ENCODE peak calls at places on chromosomes 11 and 22, in five cellular contexts. D is GM12878, J is K562, O is H1, V is HepG2. K is an unnamed sample.

GRCh38 chr22:40951795-40952602 is 821 bp downstream of the RBX1 start:
- DNase-seq in D (peak; percentile 33), J (no peak), O (no peak), V (no peak), K (no peak)

GRCh38 chr11:34640050-34640971 is 19.4 kb downstream of the EHF start:
- DNase-seq in D (no peak), J (peak; percentile 41), O (no peak), V (peak; percentile 94), K (no peak)

GRCh38 chr11:104964247-104964646 is 4.1 kb downstream of the CASP4 start:
- DNase-seq in D (no peak), J (no peak), O (no peak), V (no peak), K (no peak)

GRCh38 chr11:9506489-9507343 is 45.9 kb downstream of the ZNF143 start:
- DNase-seq in D (peak; percentile 39), J (peak; percentile 61), O (peak; percentile 86), V (peak; percentile 72), K (peak; percentile 75)

GRCh38 chr11:7688238-7688826 is 15.0 kb upstream of the CYB5R2 start:
- DNase-seq in D (no peak), J (peak; percentile 31), O (no peak), V (peak; percentile 16), K (peak; percentile 12)

GRCh38 chr11:115324569-115325432 is 179.4 kb downstream of the CADM1 start:
- DNase-seq in D (peak; percentile 13), J (peak; percentile 48), O (no peak), V (peak; percentile 70), K (no peak)

GRCh38 chr22:20114506-20115475 is 1.1 kb upstream of the RANBP1 start:
- DNase-seq in D (no peak), J (no peak), O (no peak), V (no peak), K (no peak)

GRCh38 chr11:8693010-8693551 is 10.5 kb downstream of the RPL27A start:
- DNase-seq in D (no peak), J (no peak), O (no peak), V (no peak), K (no peak)

GRCh38 chr22:26848244-26848920 is 191.0 kb downstream of the MIAT start:
- DNase-seq in D (no peak), J (no peak), O (peak; percentile 26), V (no peak), K (no peak)

GRCh38 chr11:26987726-26988125 is 6.2 kb upstream of the FIBIN start:
- DNase-seq in D (no peak), J (no peak), O (no peak), V (no peak), K (no peak)

GRCh38 chr22:44926124-44926475 is 83.7 kb downstream of the PHF21B start:
- DNase-seq in D (no peak), J (no peak), O (no peak), V (no peak), K (no peak)

GRCh38 chr11:33692013-33692504 is 8.6 kb downstream of the C11orf91 start:
- DNase-seq in D (no peak), J (no peak), O (no peak), V (peak; percentile 76), K (peak; percentile 81)

GRCh38 chr11:113904379-113905101 is at the start of gene HTR3B:
- DNase-seq in D (no peak), J (no peak), O (no peak), V (no peak), K (no peak)

GRCh38 chr11:95444309-95445202 is 213.6 kb upstream of the SESN3 start:
- DNase-seq in D (no peak), J (no peak), O (no peak), V (no peak), K (no peak)

GRCh38 chr11:8814209-8814922 is 96.6 kb upstream of the AKIP1 start:
- DNase-seq in D (no peak), J (no peak), O (no peak), V (no peak), K (no peak)

GRCh38 chr11:64296830-64297721 is 3.1 kb upstream of the CATSPERZ start:
- DNase-seq in D (no peak), J (no peak), O (peak; percentile 67), V (no peak), K (no peak)

GRCh38 chr22:49554741-49555140 is 272.9 kb downstream of the BRD1 start:
- DNase-seq in D (no peak), J (no peak), O (peak; percentile 26), V (no peak), K (no peak)

GRCh38 chr22:49553076-49553475 is 274.6 kb downstream of the BRD1 start:
- DNase-seq in D (no peak), J (no peak), O (no peak), V (no peak), K (no peak)

GRCh38 chr22:49553518-49554295 is 274.0 kb downstream of the BRD1 start:
- DNase-seq in D (no peak), J (no peak), O (peak; percentile 39), V (no peak), K (no peak)

GRCh38 chr22:49554296-49554625 is 273.4 kb downstream of the BRD1 start:
- DNase-seq in D (no peak), J (no peak), O (peak; percentile 26), V (no peak), K (no peak)

DNA sequence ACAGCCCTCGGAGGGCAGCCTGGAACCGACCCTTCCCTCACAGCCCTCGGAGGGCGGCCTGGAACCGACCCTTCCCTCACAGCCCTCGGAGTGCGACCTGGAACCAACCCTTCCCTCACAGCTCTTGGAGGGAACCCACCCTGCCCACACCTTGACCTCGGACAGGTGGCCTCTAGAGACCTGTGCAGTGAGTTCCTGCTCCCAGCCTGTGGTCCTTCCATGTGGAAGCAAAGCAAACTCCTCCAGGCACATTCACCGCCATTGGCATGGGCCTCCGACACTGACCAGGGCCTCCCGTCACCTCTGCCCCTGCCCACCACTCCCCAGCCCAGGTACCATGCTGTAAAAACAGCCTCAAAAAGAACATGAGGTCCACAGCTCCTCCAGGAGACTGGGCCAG is 272.1 kb downstream of the BRD1 start:
- DNase-seq in D (no peak), J (no peak), O (peak; percentile 17), V (no peak), K (no peak)
- H4K20me1 ChIP-seq in D (no peaks in the 10 kb centered on the region), J (peaks cover 9% of the 10 kb centered on the region), O (no peaks in the 10 kb centered on the region), V (no peaks in the 10 kb centered on the region), K (no peaks in the 10 kb centered on the region)

DNA sequence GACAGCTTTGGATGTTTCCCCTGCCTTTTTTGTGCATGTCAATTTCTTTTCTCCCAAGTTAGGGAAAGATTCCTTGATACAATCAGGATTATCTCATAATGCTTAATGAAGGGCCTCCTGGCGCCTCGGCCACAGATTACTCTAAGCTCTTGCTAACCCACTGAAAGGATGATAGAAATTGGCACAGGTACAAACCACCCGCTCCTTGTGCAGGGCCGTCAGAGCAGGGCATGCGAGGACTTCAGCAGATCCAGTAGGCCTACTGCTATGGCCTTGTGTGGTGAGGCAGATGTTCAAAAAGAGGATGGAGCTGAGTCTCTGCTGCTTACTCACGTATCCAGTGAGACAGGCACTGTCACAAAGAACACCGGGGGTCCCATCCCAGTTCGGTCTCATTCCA is 83.2 kb downstream of the ISX start:
- DNase-seq in D (no peak), J (no peak), O (no peak), V (no peak), K (no peak)
- TF ChIP-seq SRF in D (no peak), J (no peak), O (no peak), V (no peak), K (no peak)

DNA sequence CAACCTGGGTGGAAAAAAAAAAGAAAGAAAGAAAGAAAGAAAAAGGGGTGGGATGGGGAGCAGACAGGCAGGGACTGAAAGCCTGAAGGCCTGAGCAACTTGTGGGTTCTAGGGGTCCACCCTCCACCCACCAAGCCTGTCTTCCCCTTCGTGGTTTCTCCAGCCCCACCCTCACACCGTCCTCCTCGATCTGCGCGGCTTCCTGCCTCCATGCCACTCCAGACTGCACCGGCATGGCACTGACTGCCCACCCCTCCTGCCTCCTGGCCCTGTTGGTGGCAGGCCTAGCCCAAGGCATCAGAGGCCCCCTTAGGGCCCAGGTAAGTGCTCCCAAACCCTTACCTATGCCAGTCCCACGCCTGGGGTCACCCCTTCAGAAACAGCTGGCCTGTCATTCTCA is at the start of gene CTSW:
- DNase-seq in D (no peak), J (no peak), O (no peak), V (no peak), K (no peak)
- TF ChIP-seq POLR2AphosphoS5 in D (no peak), J (no peak), O (no peak), V (no peak), K (no peak)

DNA sequence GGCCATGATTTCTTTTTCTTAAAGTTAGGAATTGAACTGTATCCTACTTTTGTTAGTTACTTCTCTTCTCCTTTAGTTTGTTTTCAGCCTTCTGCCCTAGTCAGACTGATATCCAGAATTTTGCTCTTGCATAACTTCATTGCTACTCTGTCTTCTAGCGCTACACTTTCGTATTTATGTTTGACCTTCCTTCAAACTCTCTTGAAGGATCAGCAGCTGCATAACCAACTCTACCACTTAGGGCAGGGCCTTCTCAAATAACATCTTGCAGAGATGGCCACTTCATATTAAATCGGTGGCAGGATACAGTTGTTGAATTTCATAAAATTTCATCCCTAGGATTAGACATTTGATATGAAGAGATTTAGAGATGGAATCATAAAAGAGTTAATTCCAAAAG is 43.9 kb downstream of the KDM2A start:
- DNase-seq in D (no peak), J (no peak), O (no peak), V (no peak), K (no peak)
- H4K20me1 ChIP-seq in D (no peaks in the 10 kb centered on the region), J (peaks cover 6% of the 10 kb centered on the region), O (peaks cover 5% of the 10 kb centered on the region), V (peaks cover 5% of the 10 kb centered on the region), K (peaks cover 6% of the 10 kb centered on the region)

DNA sequence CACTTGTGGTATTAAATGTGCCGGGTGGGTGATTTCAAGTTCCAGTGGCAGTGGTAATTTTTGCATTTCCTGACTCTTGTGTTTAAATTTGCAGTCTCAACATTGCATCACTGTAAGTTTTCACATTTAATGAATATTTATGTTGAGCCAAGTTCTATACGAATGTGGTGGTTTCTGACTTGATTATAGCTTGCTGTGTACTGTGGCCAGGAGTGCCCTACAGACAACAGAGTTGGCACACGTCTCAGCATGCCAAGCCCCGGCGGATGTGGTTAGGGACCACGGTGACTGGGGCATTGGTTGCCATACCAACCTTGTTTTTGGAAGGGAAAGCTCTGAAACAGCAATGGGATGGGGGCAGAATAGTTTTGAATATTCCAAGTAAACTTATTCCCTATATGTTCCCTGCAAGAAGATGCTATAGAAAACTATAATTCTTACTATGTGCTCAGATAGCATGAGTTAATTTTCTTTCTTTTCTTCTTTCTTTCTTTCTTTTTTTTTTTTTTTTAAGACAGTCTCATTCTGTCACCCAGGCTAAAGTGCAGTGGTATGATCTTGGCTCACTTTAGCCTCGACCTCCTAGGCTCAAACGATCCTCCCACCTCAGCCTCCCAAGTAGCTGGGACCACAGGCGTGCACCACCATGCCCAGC is 16.0 kb downstream of the ZNRF3 start:
- DNase-seq in D (no peak), J (no peak), O (no peak), V (no peak), K (no peak)
- TF ChIP-seq SRF in D (no peak), J (no peak), O (no peak), V (no peak), K (no peak)

K was measured in HCT116.